ENCODE peak calls at places on chromosomes 12 and 14, in six cellular contexts. A, Y, Z, I, L and J are unnamed samples.

GRCh38 chr12:128026696-128027574 is 240.0 kb upstream of the TMEM132C start:
- DNase-seq in L (no peak), I (no peak), Y (no peak), Z (no peak), A (no peak), J (no peak)

GRCh38 chr12:79939728-79940306 is 4.9 kb upstream of the PPP1R12A start:
- DNase-seq in L (no peak), Y (no peak), Z (no peak), A (no peak), I (no peak), J (no peak)

GRCh38 chr12:48053883-48054282 is 49.6 kb upstream of the COL2A1 start:
- DNase-seq in Z (no peak), I (no peak), A (no peak), Y (no peak), L (no peak), J (no peak)

GRCh38 chr14:101449114-101449513 is 112.2 kb upstream of the DIO3 start:
- DNase-seq in Y (no peak), L (peak; percentile 18), A (no peak), I (no peak), Z (no peak), J (no peak)

GRCh38 chr12:109082751-109083150 is 10.5 kb downstream of the ALKBH2 start:
- DNase-seq in A (no peak), L (no peak), Y (no peak), I (no peak), Z (no peak), J (no peak)

GRCh38 chr14:32986791-32987545 is 48.3 kb downstream of the NPAS3 start:
- DNase-seq in Y (no peak), A (no peak), I (peak; percentile 66), Z (no peak), L (no peak), J (no peak)

GRCh38 chr14:96949594-96949993 is 152.4 kb downstream of the VRK1 start:
- DNase-seq in A (no peak), Z (no peak), Y (no peak), L (no peak), I (no peak), J (peak; percentile 21)

GRCh38 chr12:78898416-78898815 is 33.8 kb downstream of the SYT1 start:
- DNase-seq in L (no peak), Z (no peak), I (no peak), A (peak; percentile 18), Y (no peak), J (no peak)

GRCh38 chr12:131067993-131068942 is 114.6 kb downstream of the ADGRD1 start:
- DNase-seq in A (no peak), Z (no peak), I (no peak), L (no peak), Y (no peak), J (no peak)

GRCh38 chr14:56782701-56783100 is 27.6 kb downstream of the OTX2 start:
- DNase-seq in I (no peak), A (no peak), L (no peak), Y (no peak), Z (no peak), J (no peak)

GRCh38 chr12:68067762-68068376 is 78.6 kb downstream of the IFNG-AS1 start:
- DNase-seq in A (no peak), Z (no peak), L (no peak), Y (peak; percentile 12), I (no peak), J (peak; percentile 19)

GRCh38 chr12:89621511-89621910 is 87.1 kb downstream of the ATP2B1 start:
- DNase-seq in A (no peak), Z (no peak), L (no peak), I (no peak), Y (no peak), J (no peak)

GRCh38 chr14:52602131-52602530 is 49.5 kb downstream of the GPR137C start:
- DNase-seq in Z (no peak), I (no peak), Y (no peak), L (no peak), A (no peak), J (peak; percentile 34)

DNA sequence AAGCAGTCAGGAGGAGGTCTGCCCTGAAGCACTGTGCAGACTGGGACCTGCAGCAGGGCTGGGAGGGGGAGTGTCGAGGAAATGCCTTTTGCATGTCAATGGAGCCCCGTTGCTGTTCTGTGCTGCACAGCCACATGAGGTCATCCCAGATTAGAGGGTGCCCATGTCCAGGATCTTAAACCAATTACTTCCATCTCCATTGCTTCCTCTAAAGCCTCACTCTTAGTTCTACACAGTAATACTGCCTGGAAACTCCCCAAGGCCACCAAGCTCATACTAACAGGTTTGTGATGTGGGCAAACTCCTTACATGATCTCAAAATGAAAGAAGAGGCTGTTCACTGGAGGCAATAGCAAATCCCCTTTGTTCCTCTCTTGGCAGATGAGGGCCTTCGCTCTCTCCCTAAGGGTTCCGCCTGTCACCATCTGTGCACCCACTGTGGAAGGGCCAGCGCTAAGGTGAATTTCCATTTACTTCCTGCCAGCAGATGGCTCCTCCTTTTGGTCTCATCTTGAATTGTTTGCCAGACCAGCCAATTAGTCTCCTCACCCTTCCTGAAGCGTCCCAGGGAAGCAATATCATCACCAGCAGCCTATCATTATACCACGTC is 35.4 kb upstream of the LTA4H start:
- DNase-seq in Z (no peak), I (no peak), L (no peak), A (peak; percentile 21), Y (peak; percentile 42), J (peak; percentile 52)
- TF ChIP-seq CTCF in Z (no peak), I (peak; percentile 45), L (peak; percentile 24), A (peak; percentile 20), Y (peak; percentile 14), J (peak; percentile 1)

DNA sequence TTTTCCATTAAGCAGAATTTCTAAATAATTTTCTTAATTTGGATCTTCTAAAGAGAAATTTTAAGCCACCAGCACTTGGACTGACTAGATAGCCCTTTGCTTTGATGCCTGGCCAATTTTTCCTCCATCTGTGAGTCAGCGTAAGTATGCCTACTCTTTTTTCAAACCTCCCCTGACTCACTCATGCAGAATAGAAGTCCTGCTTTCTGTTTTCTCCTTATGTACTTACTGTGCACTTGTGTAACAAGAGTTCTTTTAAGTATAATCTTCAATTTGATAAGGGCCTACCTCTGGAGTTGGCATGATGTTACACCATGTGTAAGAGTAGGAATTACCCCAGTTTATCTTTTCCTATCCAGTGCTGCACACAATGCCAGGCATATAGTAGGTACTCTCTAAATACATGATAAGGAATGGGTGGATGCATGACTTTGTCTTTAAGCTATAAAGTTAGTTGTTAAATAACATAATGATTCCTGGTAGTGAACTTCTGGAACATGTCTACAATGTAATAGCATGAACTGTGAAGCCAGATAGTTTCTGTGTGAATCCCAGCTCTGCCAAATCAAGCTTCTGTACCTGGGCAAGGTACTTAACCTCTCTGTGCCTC is 329.6 kb downstream of the TMTC2 start:
- DNase-seq in L (no peak), A (peak; percentile 27), I (peak; percentile 92), Z (peak; percentile 57), Y (peak; percentile 62), J (no peak)
- H3K4me3 ChIP-seq in L (no peak overlapping the region), A (no peak overlapping the region), I (no peak overlapping the region), Z (no peak overlapping the region), Y (no peak overlapping the region), J (no peak overlapping the region)

DNA sequence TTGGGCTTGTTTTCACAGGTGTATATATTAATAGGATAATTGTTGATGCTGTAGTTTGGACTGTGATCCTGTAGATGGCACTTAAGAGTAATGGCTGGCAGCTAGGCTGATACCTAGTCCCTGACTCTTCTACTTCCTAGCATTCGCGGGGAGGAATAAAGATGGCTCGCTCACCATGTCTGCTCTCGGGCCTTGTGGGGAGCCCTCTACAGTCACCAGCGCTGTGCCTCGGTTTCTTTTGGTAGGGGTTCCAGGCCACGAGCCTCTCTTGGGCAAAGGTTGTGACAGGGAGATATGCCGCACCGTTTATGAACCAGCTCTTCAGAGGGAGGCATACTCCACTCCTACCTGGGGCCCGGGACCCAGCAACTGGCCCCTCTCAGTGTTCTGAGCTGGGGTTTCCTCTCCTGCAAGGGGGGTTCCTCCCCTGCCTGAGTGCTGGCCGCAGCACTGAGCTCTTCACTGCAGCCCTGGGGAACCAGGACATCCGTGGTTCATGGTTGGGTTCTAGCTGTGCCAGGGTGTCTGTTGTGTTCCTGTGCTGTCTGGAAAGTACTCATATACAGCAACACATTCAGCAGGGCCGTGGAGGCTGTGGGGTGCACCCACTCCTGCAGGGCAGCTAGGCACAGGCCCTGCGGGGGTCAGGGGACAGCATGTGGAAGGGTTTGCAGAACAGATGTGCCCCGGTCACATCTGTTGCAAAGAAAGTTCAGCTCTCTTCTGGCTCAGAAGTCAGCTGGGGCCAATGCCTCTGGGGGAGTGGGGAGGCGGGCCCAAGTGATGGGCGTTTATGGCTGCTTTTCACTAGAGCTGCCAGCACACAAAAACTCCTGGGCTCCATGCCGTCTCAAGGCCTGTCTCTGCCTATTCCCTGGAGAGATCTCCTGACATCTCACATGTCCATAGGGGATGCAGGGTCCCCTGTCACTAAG is 147.9 kb downstream of the PPFIA2 start:
- DNase-seq in A (peak; percentile 40), I (no peak), L (no peak), Z (no peak), Y (peak; percentile 51), J (peak; percentile 22)
- TF ChIP-seq CTCF in A (peak; percentile 41), I (peak; percentile 58), L (peak; percentile 37), Z (peak; percentile 26), Y (peak; percentile 5), J (peak; percentile 48)

GRCh38 chr14:85535316-85535715 is 5.4 kb downstream of the FLRT2 start:
- DNase-seq in I (no peak), A (no peak), Z (no peak), L (no peak), Y (no peak), J (no peak)
- H3K4me3 ChIP-seq in I (peak overlapping the region; percentile 77), A (peak overlapping the region; percentile 65), Z (peak overlapping the region; percentile 82), L (no peak overlapping the region), Y (no peak overlapping the region), J (no peak overlapping the region)

GRCh38 chr14:58711382-58711781 is 73.6 kb downstream of the DACT1 start:
- DNase-seq in Z (no peak), Y (no peak), L (no peak), A (no peak), I (no peak), J (no peak)
- TF ChIP-seq CTCF in Z (no peak), Y (no peak), L (no peak), A (no peak), I (no peak), J (no peak)

DNA sequence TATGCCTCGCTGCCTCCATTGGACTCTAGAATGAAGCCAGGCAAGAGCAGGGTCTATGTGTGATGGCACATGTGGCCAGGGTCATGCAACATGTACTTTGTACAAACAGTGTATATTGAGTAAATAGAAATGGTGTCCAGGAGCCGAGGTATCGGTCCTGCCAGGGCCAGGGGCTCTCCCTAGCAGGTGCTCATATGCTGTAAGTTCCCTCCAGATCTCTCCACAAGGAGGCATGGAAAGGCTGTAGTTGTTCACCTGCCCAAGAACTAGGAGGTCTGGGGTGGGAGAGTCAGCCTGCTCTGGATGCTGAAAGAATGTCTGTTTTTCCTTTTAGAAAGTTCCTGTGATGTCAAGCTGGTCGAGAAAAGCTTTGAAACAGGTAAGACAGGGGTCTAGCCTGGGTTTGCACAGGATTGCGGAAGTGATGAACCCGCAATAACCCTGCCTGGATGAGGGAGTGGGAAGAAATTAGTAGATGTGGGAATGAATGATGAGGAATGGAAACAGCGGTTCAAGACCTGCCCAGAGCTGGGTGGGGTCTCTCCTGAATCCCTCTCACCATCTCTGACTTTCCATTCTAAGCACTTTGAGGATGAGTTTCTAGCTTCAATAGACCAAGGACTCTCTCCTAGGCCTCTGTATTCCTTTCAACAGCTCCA is 39.6 kb downstream of the DAD1 start:
- DNase-seq in Z (no peak), A (no peak), L (no peak), I (no peak), Y (no peak), J (peak; percentile 35)
- H3K4me3 ChIP-seq in Z (no peak overlapping the region), A (no peak overlapping the region), L (no peak overlapping the region), I (no peak overlapping the region), Y (no peak overlapping the region), J (peak overlapping the region; percentile 31)

GRCh38 chr14:35229495-35230089 is 62.6 kb upstream of the PSMA6 start:
- DNase-seq in Z (no peak), Y (no peak), I (no peak), L (no peak), A (peak; percentile 23), J (peak; percentile 28)
- TF ChIP-seq CTCF in Z (peak; percentile 2), Y (peak; percentile 51), I (peak; percentile 20), L (peak; percentile 81), A (peak; percentile 41), J (peak; percentile 27)